ENCODE peak calls at places on chromosomes 3 and 15, in nine cellular contexts. One of them, this sample, is unnamed. For H3K9me3, the result is how much of the 10 kb centered on the place peaks cover.

GRCh38 chr3:17077614-17078013 is 192.9 kb downstream of the PLCL2 start:
- DNase-seq in SK-N-SH: no peak
- DNase-seq in thoracic aorta: no peak
- DNase-seq in ascending aorta: no peak
- DNase-seq in psoas muscle: peak
- DNase-seq in fibroblast of lung: no peak
- DNase-seq in cardiac muscle cell: no peak
- DNase-seq in tibial nerve: no peak
- DNase-seq in upper lobe of right lung: no peak
- DNase-seq in this sample: peak

GRCh38 chr15:31484369-31484951 is 157.8 kb downstream of the KLF13 start:
- DNase-seq in psoas muscle: no peak
- DNase-seq in ascending aorta: no peak
- DNase-seq in tibial nerve: no peak
- DNase-seq in upper lobe of right lung: peak
- DNase-seq in fibroblast of lung: no peak
- DNase-seq in thoracic aorta: no peak
- DNase-seq in cardiac muscle cell: no peak
- DNase-seq in SK-N-SH: no peak
- DNase-seq in this sample: no peak

GRCh38 chr15:36529296-36530011 is 50.0 kb upstream of the CDIN1 start:
- DNase-seq in tibial nerve: no peak
- DNase-seq in SK-N-SH: no peak
- DNase-seq in cardiac muscle cell: no peak
- DNase-seq in ascending aorta: no peak
- DNase-seq in upper lobe of right lung: no peak
- DNase-seq in fibroblast of lung: no peak
- DNase-seq in psoas muscle: no peak
- DNase-seq in thoracic aorta: no peak
- DNase-seq in this sample: no peak

GRCh38 chr15:43239732-43240491 is 19.1 kb upstream of the EPB42 start:
- DNase-seq in psoas muscle: no peak
- DNase-seq in upper lobe of right lung: no peak
- DNase-seq in thoracic aorta: no peak
- DNase-seq in SK-N-SH: no peak
- DNase-seq in ascending aorta: no peak
- DNase-seq in fibroblast of lung: no peak
- DNase-seq in tibial nerve: no peak
- DNase-seq in cardiac muscle cell: no peak
- DNase-seq in this sample: no peak

GRCh38 chr3:198030726-198031125 is 70.7 kb downstream of the LMLN start:
- DNase-seq in SK-N-SH: no peak
- DNase-seq in thoracic aorta: no peak
- DNase-seq in upper lobe of right lung: no peak
- DNase-seq in ascending aorta: no peak
- DNase-seq in cardiac muscle cell: no peak
- DNase-seq in psoas muscle: no peak
- DNase-seq in tibial nerve: no peak
- DNase-seq in fibroblast of lung: no peak
- DNase-seq in this sample: no peak

GRCh38 chr3:65246561-65246960 is 558.8 kb upstream of the ADAMTS9 start:
- DNase-seq in SK-N-SH: no peak
- DNase-seq in upper lobe of right lung: no peak
- DNase-seq in psoas muscle: no peak
- DNase-seq in ascending aorta: no peak
- DNase-seq in thoracic aorta: no peak
- DNase-seq in fibroblast of lung: no peak
- DNase-seq in cardiac muscle cell: no peak
- DNase-seq in tibial nerve: no peak
- DNase-seq in this sample: no peak

GRCh38 chr15:39381517-39381916 is 199.4 kb upstream of the THBS1 start:
- DNase-seq in cardiac muscle cell: no peak
- DNase-seq in thoracic aorta: no peak
- DNase-seq in psoas muscle: no peak
- DNase-seq in SK-N-SH: no peak
- DNase-seq in upper lobe of right lung: no peak
- DNase-seq in fibroblast of lung: no peak
- DNase-seq in ascending aorta: no peak
- DNase-seq in tibial nerve: no peak
- DNase-seq in this sample: no peak

GRCh38 chr3:112009670-112010069 is 10.9 kb downstream of the TAGLN3 start:
- DNase-seq in psoas muscle: no peak
- DNase-seq in thoracic aorta: no peak
- DNase-seq in upper lobe of right lung: no peak
- DNase-seq in fibroblast of lung: no peak
- DNase-seq in tibial nerve: no peak
- DNase-seq in cardiac muscle cell: no peak
- DNase-seq in ascending aorta: no peak
- DNase-seq in SK-N-SH: no peak
- DNase-seq in this sample: no peak

GRCh38 chr15:78837543-78837942 is 26.3 kb upstream of the ADAMTS7 start:
- DNase-seq in fibroblast of lung: no peak
- DNase-seq in thoracic aorta: no peak
- DNase-seq in cardiac muscle cell: no peak
- DNase-seq in SK-N-SH: no peak
- DNase-seq in upper lobe of right lung: no peak
- DNase-seq in ascending aorta: no peak
- DNase-seq in psoas muscle: no peak
- DNase-seq in tibial nerve: no peak
- DNase-seq in this sample: no peak

GRCh38 chr3:128080323-128080898 is 28.2 kb downstream of the SEC61A1 start:
- DNase-seq in upper lobe of right lung: no peak
- DNase-seq in cardiac muscle cell: no peak
- DNase-seq in SK-N-SH: no peak
- DNase-seq in thoracic aorta: no peak
- DNase-seq in fibroblast of lung: peak
- DNase-seq in psoas muscle: no peak
- DNase-seq in tibial nerve: no peak
- DNase-seq in ascending aorta: no peak
- DNase-seq in this sample: no peak

GRCh38 chr15:62426387-62426956 is 261.4 kb upstream of the C2CD4B start:
- DNase-seq in tibial nerve: no peak
- DNase-seq in thoracic aorta: no peak
- DNase-seq in ascending aorta: no peak
- DNase-seq in SK-N-SH: no peak
- DNase-seq in psoas muscle: peak
- DNase-seq in upper lobe of right lung: no peak
- DNase-seq in fibroblast of lung: no peak
- DNase-seq in cardiac muscle cell: no peak
- DNase-seq in this sample: no peak

GRCh38 chr3:66400381-66401156 is 100.3 kb downstream of the LRIG1 start:
- DNase-seq in tibial nerve: no peak
- DNase-seq in ascending aorta: no peak
- DNase-seq in fibroblast of lung: no peak
- DNase-seq in upper lobe of right lung: no peak
- DNase-seq in SK-N-SH: no peak
- DNase-seq in thoracic aorta: no peak
- DNase-seq in psoas muscle: no peak
- DNase-seq in cardiac muscle cell: no peak
- DNase-seq in this sample: no peak

DNA sequence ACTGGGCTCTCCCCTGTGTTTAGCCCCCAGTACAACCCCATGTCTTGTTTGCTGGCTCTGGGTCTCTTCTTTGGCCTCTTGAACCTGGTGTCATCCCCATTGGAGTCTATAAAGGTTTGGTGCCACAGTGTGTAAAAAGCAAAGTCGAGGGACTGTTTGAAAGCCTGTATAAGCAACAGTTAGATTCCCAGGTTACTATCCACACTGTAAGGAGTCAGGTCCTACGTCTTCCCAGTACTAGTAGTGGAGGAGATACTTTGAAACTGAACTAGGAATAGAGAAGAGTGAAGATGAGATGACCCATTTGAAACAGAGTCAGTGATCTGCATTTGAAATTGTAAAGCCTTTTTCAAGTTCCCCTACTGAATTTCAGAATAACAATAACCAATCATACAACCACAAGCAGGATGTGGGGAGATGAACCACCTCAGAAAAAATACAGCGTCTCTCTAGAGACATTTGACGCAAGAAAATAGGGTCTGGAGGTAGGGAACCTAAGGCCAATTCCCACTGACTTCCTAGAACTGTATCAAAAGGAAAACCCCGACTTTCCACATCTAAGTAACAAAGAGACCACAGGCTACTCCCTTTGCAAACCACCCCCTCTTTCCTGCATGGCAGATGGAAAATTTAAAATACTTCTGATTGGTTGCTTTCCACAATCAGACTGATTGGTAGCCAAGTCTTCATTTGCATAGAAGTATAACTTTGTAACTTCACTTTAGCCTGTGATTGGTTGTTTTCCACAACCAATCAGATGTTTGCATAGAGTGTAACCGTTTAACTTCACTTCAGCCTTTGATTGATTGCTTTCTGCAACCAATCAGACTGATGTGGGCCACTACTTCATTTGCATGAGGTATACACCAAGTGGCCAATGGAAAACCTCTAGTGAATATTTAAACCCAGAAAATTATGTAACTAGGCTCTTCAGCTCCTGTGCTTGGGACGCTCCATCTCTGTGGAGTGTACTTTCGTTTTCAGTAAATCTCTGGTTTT is 49.9 kb upstream of the NEDD4 start:
- DNase-seq in ascending aorta: no peak
- DNase-seq in fibroblast of lung: no peak
- DNase-seq in upper lobe of right lung: no peak
- DNase-seq in psoas muscle: no peak
- DNase-seq in cardiac muscle cell: no peak
- DNase-seq in thoracic aorta: no peak
- DNase-seq in tibial nerve: no peak
- DNase-seq in SK-N-SH: no peak
- DNase-seq in this sample: no peak
- H3K4me3 ChIP-seq in ascending aorta: no peak
- H3K4me3 ChIP-seq in fibroblast of lung: no peak
- H3K4me3 ChIP-seq in upper lobe of right lung: no peak
- H3K4me3 ChIP-seq in psoas muscle: no peak
- H3K4me3 ChIP-seq in cardiac muscle cell: no peak
- H3K4me3 ChIP-seq in thoracic aorta: peak
- H3K4me3 ChIP-seq in tibial nerve: no peak
- H3K4me3 ChIP-seq in SK-N-SH: no peak
- H3K4me3 ChIP-seq in this sample: no peak

DNA sequence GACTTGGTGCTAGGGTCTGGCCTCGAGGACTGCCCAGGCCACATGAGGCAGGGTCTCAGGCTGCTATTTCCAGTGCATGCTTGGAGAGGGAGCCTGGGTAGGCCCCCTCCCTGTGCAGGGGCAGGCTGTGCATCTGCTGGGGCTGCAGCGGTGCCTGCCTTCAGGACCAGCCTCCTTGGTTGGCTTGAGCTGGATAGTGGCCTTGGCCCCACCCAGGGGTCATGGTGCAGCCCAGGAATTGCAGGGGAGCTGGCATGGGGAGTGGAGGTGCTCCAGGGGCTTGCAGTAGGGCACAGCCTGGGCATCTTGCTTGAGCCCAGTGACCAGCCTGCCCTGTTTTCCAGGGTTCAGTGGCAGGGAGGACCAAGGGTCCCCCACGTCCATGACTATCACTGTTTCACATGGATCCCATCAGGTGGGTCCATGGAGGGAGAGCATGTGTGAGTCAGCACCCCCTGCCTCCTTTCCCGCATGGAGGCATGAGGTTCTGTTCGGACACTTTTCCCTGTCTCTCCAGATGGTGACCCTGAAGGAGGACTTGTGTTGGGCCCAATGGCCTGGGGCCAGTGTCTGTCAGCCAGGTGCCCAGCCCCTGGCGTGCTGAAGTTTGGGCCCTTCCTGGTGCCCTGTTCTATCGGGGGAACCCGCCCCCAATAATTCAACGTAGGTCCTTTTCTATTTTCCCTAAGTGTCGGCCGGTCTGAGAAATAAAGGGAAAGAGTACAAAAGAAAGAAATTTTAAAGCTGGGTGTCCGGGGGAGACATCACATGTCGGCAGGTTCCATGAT is 218.6 kb downstream of the SNRPN start:
- DNase-seq in psoas muscle: peak
- DNase-seq in thoracic aorta: no peak
- DNase-seq in cardiac muscle cell: no peak
- DNase-seq in SK-N-SH: no peak
- DNase-seq in tibial nerve: no peak
- DNase-seq in fibroblast of lung: no peak
- DNase-seq in upper lobe of right lung: peak
- DNase-seq in ascending aorta: peak
- DNase-seq in this sample: peak
- H3K9me3 ChIP-seq in psoas muscle: under half
- H3K9me3 ChIP-seq in thoracic aorta: under half
- H3K9me3 ChIP-seq in cardiac muscle cell: under half
- H3K9me3 ChIP-seq in SK-N-SH: under half
- H3K9me3 ChIP-seq in tibial nerve: under half
- H3K9me3 ChIP-seq in fibroblast of lung: under half
- H3K9me3 ChIP-seq in upper lobe of right lung: under half
- H3K9me3 ChIP-seq in ascending aorta: under half
- H3K9me3 ChIP-seq in this sample: under half

DNA sequence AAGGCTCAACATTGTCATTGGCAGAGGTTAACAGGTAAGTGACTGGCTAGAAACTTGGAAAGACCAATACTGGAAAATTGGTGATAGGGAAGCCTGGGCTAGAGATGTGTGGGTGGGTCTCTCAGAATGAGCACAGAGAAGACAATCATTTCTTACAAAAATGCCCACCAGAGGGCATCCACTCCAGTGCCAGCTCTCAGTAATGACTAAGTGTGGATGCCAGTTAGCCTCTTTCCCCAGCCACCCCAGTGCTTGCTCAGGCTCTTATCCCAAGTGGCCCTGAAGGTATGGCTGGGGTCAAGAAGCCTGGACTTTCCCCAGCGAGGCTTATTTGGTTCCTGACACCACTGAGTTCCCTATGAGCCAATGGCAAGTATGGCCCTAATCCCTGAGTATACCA is 115.9 kb upstream of the ST8SIA2 start:
- DNase-seq in cardiac muscle cell: peak
- DNase-seq in upper lobe of right lung: no peak
- DNase-seq in tibial nerve: no peak
- DNase-seq in fibroblast of lung: no peak
- DNase-seq in thoracic aorta: no peak
- DNase-seq in psoas muscle: no peak
- DNase-seq in ascending aorta: no peak
- DNase-seq in SK-N-SH: peak
- DNase-seq in this sample: no peak
- TF ChIP-seq CTCF in cardiac muscle cell: no peak
- TF ChIP-seq CTCF in upper lobe of right lung: peak
- TF ChIP-seq CTCF in tibial nerve: no peak
- TF ChIP-seq CTCF in fibroblast of lung: no peak
- TF ChIP-seq CTCF in thoracic aorta: no peak
- TF ChIP-seq CTCF in psoas muscle: peak
- TF ChIP-seq CTCF in ascending aorta: no peak
- TF ChIP-seq CTCF in SK-N-SH: no peak
- TF ChIP-seq CTCF in this sample: no peak

GRCh38 chr15:92807971-92808571 is 92.1 kb upstream of the CHD2 start:
- DNase-seq in psoas muscle: no peak
- DNase-seq in upper lobe of right lung: no peak
- DNase-seq in fibroblast of lung: no peak
- DNase-seq in thoracic aorta: no peak
- DNase-seq in cardiac muscle cell: no peak
- DNase-seq in SK-N-SH: no peak
- DNase-seq in ascending aorta: no peak
- DNase-seq in tibial nerve: no peak
- DNase-seq in this sample: no peak
- H3K4me3 ChIP-seq in psoas muscle: peak
- H3K4me3 ChIP-seq in upper lobe of right lung: peak
- H3K4me3 ChIP-seq in fibroblast of lung: no peak
- H3K4me3 ChIP-seq in thoracic aorta: peak
- H3K4me3 ChIP-seq in cardiac muscle cell: no peak
- H3K4me3 ChIP-seq in SK-N-SH: no peak
- H3K4me3 ChIP-seq in ascending aorta: peak
- H3K4me3 ChIP-seq in tibial nerve: peak
- H3K4me3 ChIP-seq in this sample: peak

This sample was measured in right atrium auricular region.